ENCODE peak calls at places on chromosomes 13 and 19, in four cellular contexts. One of them, this sample, is unnamed.

GRCh38 chr19:16814526-16815100 is 14.6 kb upstream of the SIN3B start:
- DNase-seq in Kasumi-1: no peak
- DNase-seq in ureter: no peak
- DNase-seq in T-helper 1 cell: no peak
- DNase-seq in this sample: no peak

GRCh38 chr13:109272595-109273325 is 513.6 kb downstream of the IRS2 start:
- DNase-seq in ureter: no peak
- DNase-seq in T-helper 1 cell: no peak
- DNase-seq in Kasumi-1: no peak
- DNase-seq in this sample: no peak

GRCh38 chr13:67134322-67135129 is 95.6 kb downstream of the PCDH9 start:
- DNase-seq in ureter: no peak
- DNase-seq in T-helper 1 cell: no peak
- DNase-seq in Kasumi-1: no peak
- DNase-seq in this sample: no peak

GRCh38 chr13:100306042-100306441 is 217.1 kb downstream of the PCCA start:
- DNase-seq in ureter: no peak
- DNase-seq in Kasumi-1: no peak
- DNase-seq in T-helper 1 cell: no peak
- DNase-seq in this sample: no peak

GRCh38 chr19:5046339-5047039 is 77.6 kb downstream of the KDM4B start:
- DNase-seq in Kasumi-1: no peak
- DNase-seq in T-helper 1 cell: no peak
- DNase-seq in ureter: no peak
- DNase-seq in this sample: no peak

GRCh38 chr13:113413898-113414282 is 39.4 kb downstream of the ADPRHL1 start:
- DNase-seq in ureter: no peak
- DNase-seq in T-helper 1 cell: no peak
- DNase-seq in Kasumi-1: no peak
- DNase-seq in this sample: no peak

GRCh38 chr19:30312582-30313352 is 59.4 kb upstream of the ZNF536 start:
- DNase-seq in ureter: no peak
- DNase-seq in T-helper 1 cell: no peak
- DNase-seq in Kasumi-1: no peak
- DNase-seq in this sample: no peak

GRCh38 chr19:37007587-37008220 is 70.5 kb upstream of the ZNF420 start:
- DNase-seq in T-helper 1 cell: no peak
- DNase-seq in Kasumi-1: no peak
- DNase-seq in ureter: peak; percentile 76
- DNase-seq in this sample: peak; percentile 31

GRCh38 chr13:38376551-38376950 is 26.9 kb downstream of the UFM1 start:
- DNase-seq in T-helper 1 cell: no peak
- DNase-seq in ureter: no peak
- DNase-seq in Kasumi-1: peak; percentile 46
- DNase-seq in this sample: no peak

GRCh38 chr13:111908391-111908790 is 158.6 kb upstream of the SOX1 start:
- DNase-seq in Kasumi-1: no peak
- DNase-seq in T-helper 1 cell: no peak
- DNase-seq in ureter: peak; percentile 28
- DNase-seq in this sample: no peak

GRCh38 chr19:49890349-49891311 is 6.1 kb downstream of the IL4I1 start:
- DNase-seq in Kasumi-1: no peak
- DNase-seq in T-helper 1 cell: peak; percentile 69
- DNase-seq in ureter: no peak
- DNase-seq in this sample: peak; percentile 71

GRCh38 chr19:30437869-30438268 is 65.7 kb downstream of the ZNF536 start:
- DNase-seq in Kasumi-1: no peak
- DNase-seq in T-helper 1 cell: no peak
- DNase-seq in ureter: no peak
- DNase-seq in this sample: no peak

GRCh38 chr19:35670686-35671085 is 4.4 kb downstream of the UPK1A start:
- DNase-seq in ureter: no peak
- DNase-seq in T-helper 1 cell: no peak
- DNase-seq in Kasumi-1: no peak
- DNase-seq in this sample: no peak

GRCh38 chr13:113187263-113187669 is 21.2 kb downstream of the PCID2 start:
- DNase-seq in Kasumi-1: no peak
- DNase-seq in ureter: peak; percentile 68
- DNase-seq in T-helper 1 cell: peak; percentile 25
- DNase-seq in this sample: no peak

GRCh38 chr19:18915639-18916038 is 3.5 kb downstream of the COPE start:
- DNase-seq in T-helper 1 cell: peak; percentile 26
- DNase-seq in ureter: no peak
- DNase-seq in Kasumi-1: peak; percentile 45
- DNase-seq in this sample: no peak

GRCh38 chr13:51556740-51557139 is 27.5 kb upstream of the WDFY2 start:
- DNase-seq in Kasumi-1: no peak
- DNase-seq in ureter: peak; percentile 61
- DNase-seq in T-helper 1 cell: no peak
- DNase-seq in this sample: no peak

GRCh38 chr13:43132228-43132627 is 108.8 kb downstream of the DNAJC15 start:
- DNase-seq in Kasumi-1: no peak
- DNase-seq in ureter: no peak
- DNase-seq in T-helper 1 cell: no peak
- DNase-seq in this sample: no peak

GRCh38 chr13:45446181-45446580 is 18.6 kb upstream of the COG3 start:
- DNase-seq in ureter: no peak
- DNase-seq in T-helper 1 cell: no peak
- DNase-seq in Kasumi-1: no peak
- DNase-seq in this sample: no peak

GRCh38 chr13:62473944-62474237 is 1058.2 kb upstream of the PCDH20 start:
- DNase-seq in ureter: no peak
- DNase-seq in Kasumi-1: no peak
- DNase-seq in T-helper 1 cell: no peak
- DNase-seq in this sample: no peak

GRCh38 chr13:50594276-50594970 is 249.1 kb downstream of the DLEU7 start:
- DNase-seq in ureter: no peak
- DNase-seq in T-helper 1 cell: peak; percentile 3
- DNase-seq in Kasumi-1: peak; percentile 44
- DNase-seq in this sample: no peak

GRCh38 chr19:40139533-40140287 is 49.0 kb upstream of the ZNF780A start:
- DNase-seq in Kasumi-1: peak; percentile 79
- DNase-seq in ureter: no peak
- DNase-seq in T-helper 1 cell: peak; percentile 35
- DNase-seq in this sample: peak; percentile 52

GRCh38 chr13:59963383-59963782 is 200.3 kb downstream of the DIAPH3 start:
- DNase-seq in T-helper 1 cell: no peak
- DNase-seq in ureter: no peak
- DNase-seq in Kasumi-1: no peak
- DNase-seq in this sample: no peak

GRCh38 chr13:110685305-110685704 is 20.6 kb downstream of the CARS2 start:
- DNase-seq in T-helper 1 cell: no peak
- DNase-seq in Kasumi-1: no peak
- DNase-seq in ureter: no peak
- DNase-seq in this sample: no peak

GRCh38 chr13:33590936-33591335 is 227.0 kb upstream of the RFC3 start:
- DNase-seq in T-helper 1 cell: no peak
- DNase-seq in ureter: no peak
- DNase-seq in Kasumi-1: no peak
- DNase-seq in this sample: no peak

GRCh38 chr13:99311748-99312492 is 4.7 kb upstream of the GPR183 start:
- DNase-seq in T-helper 1 cell: no peak
- DNase-seq in ureter: no peak
- DNase-seq in Kasumi-1: peak; percentile 21
- DNase-seq in this sample: no peak

GRCh38 chr19:16078759-16079707 is 2.7 kb downstream of the TPM4 start:
- DNase-seq in Kasumi-1: peak; percentile 99
- DNase-seq in ureter: peak; percentile 87
- DNase-seq in T-helper 1 cell: peak; percentile 96
- DNase-seq in this sample: peak; percentile 85

GRCh38 chr19:53659292-53659691 is 27.5 kb downstream of the DPRX start:
- DNase-seq in ureter: peak; percentile 71
- DNase-seq in Kasumi-1: no peak
- DNase-seq in T-helper 1 cell: no peak
- DNase-seq in this sample: no peak

GRCh38 chr13:111845621-111846351 is 221.2 kb upstream of the SOX1 start:
- DNase-seq in ureter: no peak
- DNase-seq in Kasumi-1: no peak
- DNase-seq in T-helper 1 cell: no peak
- DNase-seq in this sample: no peak

GRCh38 chr19:49116544-49116943 is 2.4 kb downstream of the LIN7B start:
- DNase-seq in T-helper 1 cell: no peak
- DNase-seq in Kasumi-1: peak; percentile 83
- DNase-seq in ureter: no peak
- DNase-seq in this sample: no peak

GRCh38 chr19:58562126-58563033 is 4.0 kb upstream of the UBE2M start:
- DNase-seq in T-helper 1 cell: peak; percentile 68
- DNase-seq in ureter: no peak
- DNase-seq in Kasumi-1: no peak
- DNase-seq in this sample: no peak

GRCh38 chr19:12783226-12783848 is 7.9 kb upstream of the JUNB start:
- DNase-seq in ureter: no peak
- DNase-seq in T-helper 1 cell: peak; percentile 82
- DNase-seq in Kasumi-1: no peak
- DNase-seq in this sample: no peak

GRCh38 chr13:112368883-112369282 is 7.3 kb upstream of the SPACA7 start:
- DNase-seq in Kasumi-1: no peak
- DNase-seq in ureter: no peak
- DNase-seq in T-helper 1 cell: no peak
- DNase-seq in this sample: no peak

This sample was measured in CD8-positive, alpha-beta memory T cell.